ENCODE peak calls at places on chromosomes 6 and 20, in six cellular contexts. T is kidney epithelial cell, R is NB4, Q is AG10803, M is upper lobe of right lung, A is suprapubic skin. W is an unnamed sample.

GRCh38 chr20:328596-329324 is 3.4 kb downstream of the SOX12 start:
- DNase-seq in T (no peak), R (no peak), Q (no peak), M (no peak), A (no peak), W (no peak)

GRCh38 chr6:170263410-170263809 is 27.5 kb downstream of the DLL1 start:
- DNase-seq in T (no peak), R (no peak), Q (no peak), M (no peak), A (no peak), W (no peak)

GRCh38 chr6:93580441-93580840 is 161.1 kb upstream of the EPHA7 start:
- DNase-seq in T (no peak), R (no peak), Q (no peak), M (no peak), A (no peak), W (no peak)

GRCh38 chr6:119390276-119390793 is 40.8 kb upstream of the MAN1A1 start:
- DNase-seq in T (no peak), R (no peak), Q (peak; percentile 12), M (no peak), A (no peak), W (no peak)

GRCh38 chr6:134374486-134374885 is 56.6 kb upstream of the SGK1 start:
- DNase-seq in T (no peak), R (peak; percentile 26), Q (peak; percentile 8), M (no peak), A (no peak), W (no peak)

GRCh38 chr6:105113422-105113821 is 66.4 kb downstream of the POPDC3 start:
- DNase-seq in T (no peak), R (no peak), Q (no peak), M (no peak), A (no peak), W (no peak)

GRCh38 chr20:42598586-42598985 is 591.1 kb downstream of the PTPRT start:
- DNase-seq in T (no peak), R (no peak), Q (no peak), M (no peak), A (no peak), W (no peak)

GRCh38 chr6:69980624-69981023 is 114.3 kb downstream of the COL19A1 start:
- DNase-seq in T (no peak), R (no peak), Q (no peak), M (no peak), A (no peak), W (no peak)

GRCh38 chr6:70413829-70414494 is 654 bp downstream of the FAM135A start:
- DNase-seq in T (no peak), R (peak; percentile 74), Q (no peak), M (no peak), A (peak; percentile 63), W (peak; percentile 26)

DNA sequence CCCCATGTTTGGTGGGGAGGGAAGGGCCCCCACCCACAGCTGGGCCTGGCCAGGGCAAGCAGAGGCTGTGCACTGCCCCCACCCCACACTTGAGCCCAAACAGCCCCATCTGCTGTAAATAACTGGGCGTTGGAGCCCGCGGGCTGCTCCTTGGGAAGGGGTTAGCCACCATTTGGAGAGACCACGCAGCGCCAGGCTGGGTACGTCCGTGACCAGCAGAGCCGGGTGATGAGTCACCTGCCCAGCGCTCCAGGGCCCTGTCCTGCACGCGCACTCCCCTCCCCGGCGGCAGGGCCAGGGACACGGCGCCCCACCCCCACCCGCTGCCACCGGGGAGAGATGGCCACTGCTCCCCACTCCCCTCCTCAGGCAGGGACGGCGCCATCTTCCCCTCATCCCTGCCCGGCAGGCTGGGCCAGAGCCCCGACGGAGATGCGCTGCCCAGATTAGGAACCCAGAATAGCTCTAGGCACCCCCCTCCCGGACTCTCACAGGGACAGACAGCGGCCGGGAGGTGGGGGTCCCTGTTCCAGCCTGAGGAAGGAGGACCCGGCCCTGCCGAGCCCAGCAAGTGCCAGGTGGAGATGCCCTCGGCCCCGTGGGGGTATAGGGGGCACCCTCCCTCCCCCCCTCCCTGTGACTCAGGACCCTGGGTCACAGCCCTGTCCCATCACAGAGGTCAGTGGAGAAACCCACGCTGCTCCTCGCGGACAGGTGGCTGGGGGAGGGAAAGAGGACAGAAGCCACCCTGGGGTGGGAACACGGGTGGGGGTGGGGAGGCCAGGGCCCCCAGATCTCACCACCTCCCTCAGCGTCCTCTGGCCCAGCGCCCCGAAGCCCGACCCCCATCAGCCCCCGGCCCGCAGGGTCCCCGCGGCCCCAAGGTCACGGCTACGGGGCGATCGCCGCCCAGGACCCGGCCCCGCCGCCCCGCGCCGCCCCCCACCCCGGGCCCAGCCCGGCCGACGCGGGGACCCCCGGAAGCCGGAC is 642 bp downstream of the EEF1A2 start:
- DNase-seq in T (no peak), R (peak; percentile 39), Q (peak; percentile 30), M (peak; percentile 69), A (peak; percentile 61), W (no peak)
- H3K4me3 ChIP-seq in T (peak overlapping the region; percentile 30), R (no peak overlapping the region), Q (no peak overlapping the region), M (no peak overlapping the region), A (peak overlapping the region; percentile 54), W (no peak overlapping the region)

DNA sequence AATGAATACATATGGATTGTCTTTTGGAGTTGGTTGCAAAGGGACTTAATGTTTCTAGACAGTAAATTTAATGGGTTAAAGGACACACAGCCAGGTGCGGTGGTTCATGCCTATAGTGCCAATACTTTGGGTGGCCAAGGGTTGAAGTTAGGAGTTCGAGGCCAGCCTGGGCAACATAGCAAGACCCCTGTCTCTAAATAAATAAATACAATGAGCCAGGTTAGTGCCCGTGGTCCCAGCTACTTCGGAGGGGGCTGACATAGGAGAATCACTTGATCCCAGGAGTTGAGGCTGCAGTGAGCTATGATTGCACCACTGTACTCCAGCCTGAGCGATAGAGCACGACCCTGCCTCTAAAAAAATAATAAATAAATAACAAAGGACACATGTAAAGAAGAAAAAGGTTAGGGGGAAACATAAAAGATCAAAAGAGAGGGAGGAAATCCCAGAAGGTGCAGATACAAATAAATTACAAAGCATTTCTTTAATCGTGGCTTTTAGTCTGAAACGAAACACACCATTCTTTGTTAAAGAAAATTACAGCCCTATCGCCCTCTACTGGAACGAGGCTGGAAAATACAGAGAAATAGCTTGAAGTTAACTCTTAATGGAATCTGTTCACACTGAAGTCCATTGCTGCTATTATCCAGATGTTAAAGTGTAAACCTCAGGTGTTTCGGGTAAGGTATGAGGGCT is 42.6 kb upstream of the SCML4 start:
- DNase-seq in T (no peak), R (peak; percentile 50), Q (peak; percentile 29), M (no peak), A (no peak), W (peak; percentile 34)
- TF ChIP-seq CTCF in T (peak; percentile 57), R (peak; percentile 59), Q (peak; percentile 63), M (peak; percentile 52), A (peak; percentile 32), W (peak; percentile 43)

GRCh38 chr20:3240776-3241363 is 1.9 kb upstream of the SLC4A11 start:
- DNase-seq in T (no peak), R (no peak), Q (no peak), M (no peak), A (no peak), W (no peak)
- H3K4me3 ChIP-seq in T (no peak overlapping the region), R (no peak overlapping the region), Q (peak overlapping the region; percentile 71), M (peak overlapping the region; percentile 74), A (peak overlapping the region; percentile 75), W (no peak overlapping the region)

GRCh38 chr6:154267508-154268106 is 89.0 kb downstream of the IPCEF1 start:
- DNase-seq in T (no peak), R (no peak), Q (no peak), M (no peak), A (no peak), W (no peak)

GRCh38 chr6:154257074-154257473 is 99.5 kb downstream of the IPCEF1 start:
- DNase-seq in T (no peak), R (peak; percentile 80), Q (no peak), M (no peak), A (no peak), W (no peak)

GRCh38 chr6:154258064-154258757 is 98.4 kb downstream of the IPCEF1 start:
- DNase-seq in T (no peak), R (peak; percentile 85), Q (no peak), M (no peak), A (no peak), W (peak; percentile 73)

GRCh38 chr6:154266560-154267134 is 90.0 kb downstream of the IPCEF1 start:
- DNase-seq in T (no peak), R (no peak), Q (no peak), M (no peak), A (no peak), W (peak; percentile 47)

GRCh38 chr6:154261688-154262397 is 94.8 kb downstream of the IPCEF1 start:
- DNase-seq in T (no peak), R (no peak), Q (no peak), M (no peak), A (no peak), W (no peak)
- TF ChIP-seq CTCF in T (no peak), R (no peak), Q (no peak), M (no peak), A (no peak), W (no peak)

GRCh38 chr6:111113731-111114438 is 26.6 kb downstream of the SLC16A10 start:
- DNase-seq in T (no peak), R (peak; percentile 13), Q (peak; percentile 34), M (no peak), A (peak; percentile 59), W (peak; percentile 13)
- H3K4me3 ChIP-seq in T (no peak overlapping the region), R (no peak overlapping the region), Q (no peak overlapping the region), M (no peak overlapping the region), A (no peak overlapping the region), W (no peak overlapping the region)

GRCh38 chr6:122610690-122611455 is 668 bp downstream of the PKIB start:
- DNase-seq in T (no peak), R (no peak), Q (no peak), M (peak; percentile 74), A (peak; percentile 71), W (peak; percentile 37)
- TF ChIP-seq CTCF in T (peak; percentile 27), R (no peak), Q (no peak), M (no peak), A (no peak), W (no peak)